ENCODE peak calls at places on chromosomes 16 and 17, in nine cellular contexts. One of them, this sample, is unnamed.

GRCh38 chr17:44786551-44787081 is 27.8 kb downstream of the ADAM11 start:
- DNase-seq in hepatic stellate cell: no peak
- DNase-seq in activated CD4-positive, alpha-beta memory T cell treated with anti-CD3 and anti-CD28 coated beads for 36 hours: no peak
- DNase-seq in heart right ventricle: peak; percentile 67
- DNase-seq in mucosa of descending colon: peak; percentile 38
- DNase-seq in MV-4-11: no peak
- DNase-seq in GM12865: no peak
- DNase-seq in heart left ventricle: peak; percentile 78
- DNase-seq in AG04450: no peak
- DNase-seq in this sample: no peak

GRCh38 chr17:43563262-43564079 is 17.3 kb upstream of the ETV4 start:
- DNase-seq in heart right ventricle: no peak
- DNase-seq in heart left ventricle: no peak
- DNase-seq in mucosa of descending colon: no peak
- DNase-seq in activated CD4-positive, alpha-beta memory T cell treated with anti-CD3 and anti-CD28 coated beads for 36 hours: no peak
- DNase-seq in AG04450: no peak
- DNase-seq in MV-4-11: no peak
- DNase-seq in hepatic stellate cell: no peak
- DNase-seq in GM12865: no peak
- DNase-seq in this sample: no peak

GRCh38 chr17:36665417-36665816 is 64.0 kb downstream of the MRM1 start:
- DNase-seq in hepatic stellate cell: no peak
- DNase-seq in heart right ventricle: no peak
- DNase-seq in MV-4-11: no peak
- DNase-seq in GM12865: no peak
- DNase-seq in heart left ventricle: no peak
- DNase-seq in activated CD4-positive, alpha-beta memory T cell treated with anti-CD3 and anti-CD28 coated beads for 36 hours: no peak
- DNase-seq in AG04450: no peak
- DNase-seq in mucosa of descending colon: no peak
- DNase-seq in this sample: no peak

GRCh38 chr17:42577140-42577531 is 393 bp downstream of the PSMC3IP start:
- DNase-seq in heart left ventricle: no peak
- DNase-seq in heart right ventricle: no peak
- DNase-seq in hepatic stellate cell: no peak
- DNase-seq in MV-4-11: no peak
- DNase-seq in activated CD4-positive, alpha-beta memory T cell treated with anti-CD3 and anti-CD28 coated beads for 36 hours: no peak
- DNase-seq in mucosa of descending colon: no peak
- DNase-seq in GM12865: peak; percentile 35
- DNase-seq in AG04450: no peak
- DNase-seq in this sample: no peak

GRCh38 chr17:19470529-19471261 is 59.7 kb downstream of the RNF112 start:
- DNase-seq in mucosa of descending colon: peak; percentile 82
- DNase-seq in heart right ventricle: peak; percentile 68
- DNase-seq in hepatic stellate cell: peak; percentile 63
- DNase-seq in GM12865: no peak
- DNase-seq in heart left ventricle: peak; percentile 77
- DNase-seq in MV-4-11: no peak
- DNase-seq in activated CD4-positive, alpha-beta memory T cell treated with anti-CD3 and anti-CD28 coated beads for 36 hours: no peak
- DNase-seq in AG04450: peak; percentile 36
- DNase-seq in this sample: no peak

GRCh38 chr16:85334718-85335583 is 222.7 kb upstream of the CIBAR2 start:
- DNase-seq in MV-4-11: no peak
- DNase-seq in heart left ventricle: peak; percentile 66
- DNase-seq in hepatic stellate cell: no peak
- DNase-seq in heart right ventricle: no peak
- DNase-seq in GM12865: no peak
- DNase-seq in mucosa of descending colon: peak; percentile 93
- DNase-seq in AG04450: no peak
- DNase-seq in activated CD4-positive, alpha-beta memory T cell treated with anti-CD3 and anti-CD28 coated beads for 36 hours: peak; percentile 15
- DNase-seq in this sample: no peak

GRCh38 chr17:27293359-27293897 is 486 bp upstream of the WSB1 start:
- DNase-seq in AG04450: no peak
- DNase-seq in heart right ventricle: no peak
- DNase-seq in activated CD4-positive, alpha-beta memory T cell treated with anti-CD3 and anti-CD28 coated beads for 36 hours: peak; percentile 22
- DNase-seq in MV-4-11: no peak
- DNase-seq in GM12865: peak; percentile 13
- DNase-seq in hepatic stellate cell: no peak
- DNase-seq in heart left ventricle: no peak
- DNase-seq in mucosa of descending colon: peak; percentile 68
- DNase-seq in this sample: no peak

GRCh38 chr17:59761385-59762021 is 54.0 kb downstream of the VMP1 start:
- DNase-seq in activated CD4-positive, alpha-beta memory T cell treated with anti-CD3 and anti-CD28 coated beads for 36 hours: no peak
- DNase-seq in heart right ventricle: no peak
- DNase-seq in mucosa of descending colon: no peak
- DNase-seq in hepatic stellate cell: no peak
- DNase-seq in AG04450: peak; percentile 77
- DNase-seq in GM12865: no peak
- DNase-seq in MV-4-11: no peak
- DNase-seq in heart left ventricle: no peak
- DNase-seq in this sample: no peak

GRCh38 chr17:15432807-15433547 is 34.4 kb downstream of the CDRT4 start:
- DNase-seq in MV-4-11: no peak
- DNase-seq in hepatic stellate cell: no peak
- DNase-seq in heart right ventricle: no peak
- DNase-seq in GM12865: no peak
- DNase-seq in mucosa of descending colon: no peak
- DNase-seq in activated CD4-positive, alpha-beta memory T cell treated with anti-CD3 and anti-CD28 coated beads for 36 hours: no peak
- DNase-seq in heart left ventricle: no peak
- DNase-seq in AG04450: peak; percentile 89
- DNase-seq in this sample: no peak

GRCh38 chr17:82807101-82807500 is 32.7 kb downstream of the ZNF750 start:
- DNase-seq in heart right ventricle: no peak
- DNase-seq in GM12865: no peak
- DNase-seq in mucosa of descending colon: no peak
- DNase-seq in hepatic stellate cell: no peak
- DNase-seq in MV-4-11: no peak
- DNase-seq in heart left ventricle: peak; percentile 55
- DNase-seq in activated CD4-positive, alpha-beta memory T cell treated with anti-CD3 and anti-CD28 coated beads for 36 hours: no peak
- DNase-seq in AG04450: no peak
- DNase-seq in this sample: no peak

GRCh38 chr16:73006021-73006420 is 41.9 kb downstream of the ZFHX3 start:
- DNase-seq in hepatic stellate cell: no peak
- DNase-seq in GM12865: no peak
- DNase-seq in activated CD4-positive, alpha-beta memory T cell treated with anti-CD3 and anti-CD28 coated beads for 36 hours: no peak
- DNase-seq in heart left ventricle: no peak
- DNase-seq in heart right ventricle: no peak
- DNase-seq in MV-4-11: no peak
- DNase-seq in mucosa of descending colon: no peak
- DNase-seq in AG04450: no peak
- DNase-seq in this sample: no peak

GRCh38 chr16:84322749-84323148 is 28.1 kb downstream of the WFDC1 start:
- DNase-seq in activated CD4-positive, alpha-beta memory T cell treated with anti-CD3 and anti-CD28 coated beads for 36 hours: no peak
- DNase-seq in hepatic stellate cell: no peak
- DNase-seq in AG04450: no peak
- DNase-seq in GM12865: no peak
- DNase-seq in mucosa of descending colon: no peak
- DNase-seq in heart left ventricle: no peak
- DNase-seq in heart right ventricle: no peak
- DNase-seq in MV-4-11: no peak
- DNase-seq in this sample: no peak

GRCh38 chr17:3814361-3814760 is 13.4 kb upstream of the ITGAE start:
- DNase-seq in AG04450: no peak
- DNase-seq in heart right ventricle: no peak
- DNase-seq in MV-4-11: no peak
- DNase-seq in mucosa of descending colon: no peak
- DNase-seq in heart left ventricle: no peak
- DNase-seq in activated CD4-positive, alpha-beta memory T cell treated with anti-CD3 and anti-CD28 coated beads for 36 hours: no peak
- DNase-seq in hepatic stellate cell: no peak
- DNase-seq in GM12865: no peak
- DNase-seq in this sample: no peak

GRCh38 chr16:68785715-68786114 is 48.6 kb downstream of the CDH1 start:
- DNase-seq in activated CD4-positive, alpha-beta memory T cell treated with anti-CD3 and anti-CD28 coated beads for 36 hours: no peak
- DNase-seq in heart right ventricle: no peak
- DNase-seq in GM12865: no peak
- DNase-seq in AG04450: no peak
- DNase-seq in heart left ventricle: no peak
- DNase-seq in mucosa of descending colon: no peak
- DNase-seq in hepatic stellate cell: no peak
- DNase-seq in MV-4-11: no peak
- DNase-seq in this sample: no peak

GRCh38 chr17:4199818-4200402 is 56.9 kb downstream of the CYB5D2 start:
- DNase-seq in mucosa of descending colon: no peak
- DNase-seq in GM12865: peak; percentile 62
- DNase-seq in AG04450: no peak
- DNase-seq in heart left ventricle: no peak
- DNase-seq in activated CD4-positive, alpha-beta memory T cell treated with anti-CD3 and anti-CD28 coated beads for 36 hours: peak; percentile 45
- DNase-seq in MV-4-11: peak; percentile 22
- DNase-seq in heart right ventricle: no peak
- DNase-seq in hepatic stellate cell: peak; percentile 60
- DNase-seq in this sample: no peak

GRCh38 chr17:82767041-82767754 is 15.3 kb downstream of the TBCD start:
- DNase-seq in AG04450: no peak
- DNase-seq in mucosa of descending colon: no peak
- DNase-seq in activated CD4-positive, alpha-beta memory T cell treated with anti-CD3 and anti-CD28 coated beads for 36 hours: peak; percentile 50
- DNase-seq in heart right ventricle: no peak
- DNase-seq in heart left ventricle: no peak
- DNase-seq in MV-4-11: peak; percentile 40
- DNase-seq in hepatic stellate cell: peak; percentile 41
- DNase-seq in GM12865: peak; percentile 55
- DNase-seq in this sample: no peak

GRCh38 chr16:82124651-82125050 is 45.4 kb downstream of the MPHOSPH6 start:
- DNase-seq in hepatic stellate cell: no peak
- DNase-seq in AG04450: no peak
- DNase-seq in mucosa of descending colon: no peak
- DNase-seq in activated CD4-positive, alpha-beta memory T cell treated with anti-CD3 and anti-CD28 coated beads for 36 hours: no peak
- DNase-seq in heart right ventricle: no peak
- DNase-seq in MV-4-11: no peak
- DNase-seq in heart left ventricle: no peak
- DNase-seq in GM12865: no peak
- DNase-seq in this sample: no peak

GRCh38 chr16:85860413-85861094 is 38.4 kb upstream of the IRF8 start:
- DNase-seq in activated CD4-positive, alpha-beta memory T cell treated with anti-CD3 and anti-CD28 coated beads for 36 hours: peak; percentile 22
- DNase-seq in AG04450: no peak
- DNase-seq in MV-4-11: peak; percentile 38
- DNase-seq in heart right ventricle: no peak
- DNase-seq in GM12865: peak; percentile 78
- DNase-seq in heart left ventricle: no peak
- DNase-seq in hepatic stellate cell: no peak
- DNase-seq in mucosa of descending colon: no peak
- DNase-seq in this sample: no peak

GRCh38 chr17:48068491-48068961 is 20.4 kb downstream of the NFE2L1 start:
- DNase-seq in mucosa of descending colon: no peak
- DNase-seq in GM12865: peak; percentile 41
- DNase-seq in MV-4-11: no peak
- DNase-seq in activated CD4-positive, alpha-beta memory T cell treated with anti-CD3 and anti-CD28 coated beads for 36 hours: peak; percentile 24
- DNase-seq in heart left ventricle: no peak
- DNase-seq in hepatic stellate cell: peak; percentile 63
- DNase-seq in heart right ventricle: no peak
- DNase-seq in AG04450: no peak
- DNase-seq in this sample: no peak

GRCh38 chr16:84780063-84780462 is 39.7 kb upstream of the CRISPLD2 start:
- DNase-seq in mucosa of descending colon: no peak
- DNase-seq in MV-4-11: no peak
- DNase-seq in heart left ventricle: no peak
- DNase-seq in activated CD4-positive, alpha-beta memory T cell treated with anti-CD3 and anti-CD28 coated beads for 36 hours: no peak
- DNase-seq in GM12865: no peak
- DNase-seq in hepatic stellate cell: no peak
- DNase-seq in AG04450: no peak
- DNase-seq in heart right ventricle: no peak
- DNase-seq in this sample: no peak

GRCh38 chr17:60887607-60888028 is 210.0 kb downstream of the BCAS3 start:
- DNase-seq in MV-4-11: no peak
- DNase-seq in AG04450: no peak
- DNase-seq in activated CD4-positive, alpha-beta memory T cell treated with anti-CD3 and anti-CD28 coated beads for 36 hours: no peak
- DNase-seq in heart right ventricle: no peak
- DNase-seq in GM12865: no peak
- DNase-seq in hepatic stellate cell: no peak
- DNase-seq in heart left ventricle: no peak
- DNase-seq in mucosa of descending colon: no peak
- DNase-seq in this sample: no peak

GRCh38 chr17:32801641-32802040 is 75.3 kb downstream of the MYO1D start:
- DNase-seq in AG04450: no peak
- DNase-seq in activated CD4-positive, alpha-beta memory T cell treated with anti-CD3 and anti-CD28 coated beads for 36 hours: no peak
- DNase-seq in MV-4-11: no peak
- DNase-seq in heart right ventricle: no peak
- DNase-seq in mucosa of descending colon: no peak
- DNase-seq in GM12865: no peak
- DNase-seq in heart left ventricle: no peak
- DNase-seq in hepatic stellate cell: no peak
- DNase-seq in this sample: no peak

GRCh38 chr17:7060165-7060890 is 16.4 kb upstream of the SLC16A11 start:
- DNase-seq in heart right ventricle: no peak
- DNase-seq in activated CD4-positive, alpha-beta memory T cell treated with anti-CD3 and anti-CD28 coated beads for 36 hours: peak; percentile 75
- DNase-seq in GM12865: no peak
- DNase-seq in heart left ventricle: no peak
- DNase-seq in AG04450: no peak
- DNase-seq in MV-4-11: no peak
- DNase-seq in hepatic stellate cell: no peak
- DNase-seq in mucosa of descending colon: no peak
- DNase-seq in this sample: no peak

GRCh38 chr16:2325181-2325580 is 15.3 kb downstream of the ABCA3 start:
- DNase-seq in hepatic stellate cell: no peak
- DNase-seq in heart right ventricle: no peak
- DNase-seq in MV-4-11: no peak
- DNase-seq in GM12865: no peak
- DNase-seq in activated CD4-positive, alpha-beta memory T cell treated with anti-CD3 and anti-CD28 coated beads for 36 hours: no peak
- DNase-seq in heart left ventricle: no peak
- DNase-seq in mucosa of descending colon: no peak
- DNase-seq in AG04450: no peak
- DNase-seq in this sample: no peak

GRCh38 chr17:5203178-5203907 is 11.7 kb upstream of the ZNF594 start:
- DNase-seq in AG04450: no peak
- DNase-seq in mucosa of descending colon: no peak
- DNase-seq in activated CD4-positive, alpha-beta memory T cell treated with anti-CD3 and anti-CD28 coated beads for 36 hours: no peak
- DNase-seq in heart right ventricle: no peak
- DNase-seq in GM12865: no peak
- DNase-seq in heart left ventricle: no peak
- DNase-seq in MV-4-11: no peak
- DNase-seq in hepatic stellate cell: peak; percentile 28
- DNase-seq in this sample: no peak

GRCh38 chr17:7903154-7904103 is 12.7 kb downstream of the RNF227 start:
- DNase-seq in mucosa of descending colon: no peak
- DNase-seq in AG04450: no peak
- DNase-seq in activated CD4-positive, alpha-beta memory T cell treated with anti-CD3 and anti-CD28 coated beads for 36 hours: no peak
- DNase-seq in hepatic stellate cell: no peak
- DNase-seq in heart left ventricle: no peak
- DNase-seq in heart right ventricle: no peak
- DNase-seq in GM12865: no peak
- DNase-seq in MV-4-11: no peak
- DNase-seq in this sample: peak; percentile 83

GRCh38 chr16:75482434-75483205 is 12.6 kb downstream of the CHST6 start:
- DNase-seq in heart left ventricle: no peak
- DNase-seq in hepatic stellate cell: no peak
- DNase-seq in GM12865: no peak
- DNase-seq in heart right ventricle: no peak
- DNase-seq in AG04450: no peak
- DNase-seq in mucosa of descending colon: no peak
- DNase-seq in activated CD4-positive, alpha-beta memory T cell treated with anti-CD3 and anti-CD28 coated beads for 36 hours: no peak
- DNase-seq in MV-4-11: no peak
- DNase-seq in this sample: no peak

GRCh38 chr17:61139219-61139618 is 260.4 kb upstream of the TBX2 start:
- DNase-seq in activated CD4-positive, alpha-beta memory T cell treated with anti-CD3 and anti-CD28 coated beads for 36 hours: peak; percentile 68
- DNase-seq in hepatic stellate cell: peak; percentile 50
- DNase-seq in AG04450: peak; percentile 68
- DNase-seq in heart left ventricle: no peak
- DNase-seq in mucosa of descending colon: peak; percentile 57
- DNase-seq in MV-4-11: peak; percentile 98
- DNase-seq in GM12865: peak; percentile 80
- DNase-seq in heart right ventricle: no peak
- DNase-seq in this sample: no peak

GRCh38 chr16:74026373-74027281 is 270.0 kb upstream of the PSMD7 start:
- DNase-seq in heart left ventricle: no peak
- DNase-seq in mucosa of descending colon: no peak
- DNase-seq in heart right ventricle: no peak
- DNase-seq in hepatic stellate cell: no peak
- DNase-seq in AG04450: no peak
- DNase-seq in activated CD4-positive, alpha-beta memory T cell treated with anti-CD3 and anti-CD28 coated beads for 36 hours: no peak
- DNase-seq in GM12865: no peak
- DNase-seq in MV-4-11: no peak
- DNase-seq in this sample: no peak

GRCh38 chr17:74211141-74211928 is 2.0 kb upstream of the TTYH2 start:
- DNase-seq in hepatic stellate cell: no peak
- DNase-seq in AG04450: no peak
- DNase-seq in heart right ventricle: no peak
- DNase-seq in activated CD4-positive, alpha-beta memory T cell treated with anti-CD3 and anti-CD28 coated beads for 36 hours: no peak
- DNase-seq in GM12865: peak; percentile 36
- DNase-seq in mucosa of descending colon: no peak
- DNase-seq in MV-4-11: peak; percentile 46
- DNase-seq in heart left ventricle: no peak
- DNase-seq in this sample: no peak

GRCh38 chr16:12089492-12090161 is 113.1 kb downstream of the SNX29 start:
- DNase-seq in MV-4-11: peak; percentile 82
- DNase-seq in AG04450: peak; percentile 30
- DNase-seq in heart right ventricle: peak; percentile 42
- DNase-seq in GM12865: no peak
- DNase-seq in mucosa of descending colon: peak; percentile 66
- DNase-seq in activated CD4-positive, alpha-beta memory T cell treated with anti-CD3 and anti-CD28 coated beads for 36 hours: peak; percentile 64
- DNase-seq in heart left ventricle: no peak
- DNase-seq in hepatic stellate cell: peak; percentile 38
- DNase-seq in this sample: no peak